ENCODE peak calls at places on chromosomes 12 and 14, in five cellular contexts. M, V, G, J and E are unnamed samples.

GRCh38 chr12:82757059-82757458 is 70.4 kb downstream of the TMTC2 start:
- DNase-seq in M (no peak), V (no peak), G (no peak), J (no peak), E (no peak)

GRCh38 chr14:33364536-33364935 is 425.9 kb downstream of the NPAS3 start:
- DNase-seq in M (no peak), V (no peak), G (no peak), J (no peak), E (no peak)

GRCh38 chr12:94174576-94174975 is 26.2 kb downstream of the PLXNC1 start:
- DNase-seq in M (peak; percentile 21), V (peak; percentile 66), G (peak; percentile 89), J (no peak), E (no peak)

GRCh38 chr12:16324300-16324699 is 23.1 kb upstream of the MGST1 start:
- DNase-seq in M (no peak), V (no peak), G (no peak), J (no peak), E (no peak)

GRCh38 chr14:22819191-22819988 is 4.2 kb upstream of the SLC7A7 start:
- DNase-seq in M (no peak), V (no peak), G (peak; percentile 88), J (peak; percentile 33), E (peak; percentile 24)

GRCh38 chr14:90986510-90986909 is 73.9 kb downstream of the RPS6KA5 start:
- DNase-seq in M (no peak), V (no peak), G (no peak), J (peak; percentile 37), E (peak; percentile 79)

GRCh38 chr12:14803830-14804160 is 325 bp downstream of the C12orf60 start:
- DNase-seq in M (no peak), V (no peak), G (no peak), J (no peak), E (no peak)

GRCh38 chr12:52182898-52183543 is 8.8 kb downstream of the KRT80 start:
- DNase-seq in M (no peak), V (no peak), G (no peak), J (peak; percentile 61), E (no peak)

GRCh38 chr12:128920468-128920867 is 67.2 kb downstream of the GLT1D1 start:
- DNase-seq in M (no peak), V (no peak), G (no peak), J (peak; percentile 50), E (peak; percentile 3)

GRCh38 chr14:91745329-91745728 is 13.4 kb upstream of the CATSPERB start:
- DNase-seq in M (no peak), V (no peak), G (no peak), J (peak; percentile 66), E (peak; percentile 40)

GRCh38 chr14:77139540-77140342 is 1.9 kb downstream of the ZDHHC22 start:
- DNase-seq in M (no peak), V (no peak), G (peak; percentile 82), J (peak; percentile 52), E (no peak)

GRCh38 chr12:50597200-50598195 is 92.7 kb downstream of the DIP2B start:
- DNase-seq in M (peak; percentile 40), V (no peak), G (no peak), J (peak; percentile 83), E (peak; percentile 83)

GRCh38 chr14:93016275-93016845 is 93.4 kb downstream of the CHGA start:
- DNase-seq in M (no peak), V (no peak), G (no peak), J (no peak), E (no peak)
- H3K4me1 ChIP-seq in M (no peaks in the 10 kb centered on the region), V (peaks cover 19% of the 10 kb centered on the region), G (peaks cover 22% of the 10 kb centered on the region), J (no peaks in the 10 kb centered on the region), E (peaks cover 18% of the 10 kb centered on the region)

GRCh38 chr12:62604373-62604772 is 137.7 kb downstream of the MON2 start:
- DNase-seq in M (no peak), V (no peak), G (no peak), J (no peak), E (no peak)
- H3K4me1 ChIP-seq in M (peaks cover 12% of the 10 kb centered on the region), V (peaks cover 35% of the 10 kb centered on the region), G (no peaks in the 10 kb centered on the region), J (peaks cover 28% of the 10 kb centered on the region), E (peaks cover 15% of the 10 kb centered on the region)

GRCh38 chr12:49058366-49059062 is 2.1 kb downstream of the KMT2D start:
- DNase-seq in M (no peak), V (no peak), G (no peak), J (no peak), E (no peak)
- H3K4me1 ChIP-seq in M (peaks cover 49% of the 10 kb centered on the region), V (peaks cover 48% of the 10 kb centered on the region), G (peaks cover 39% of the 10 kb centered on the region), J (peaks cover 23% of the 10 kb centered on the region), E (peaks cover 24% of the 10 kb centered on the region)

GRCh38 chr12:3042826-3043225 is 34.4 kb upstream of the TSPAN9 start:
- DNase-seq in M (no peak), V (no peak), G (peak; percentile 71), J (no peak), E (no peak)

GRCh38 chr12:3042394-3042793 is 34.8 kb upstream of the TSPAN9 start:
- DNase-seq in M (no peak), V (no peak), G (peak; percentile 89), J (no peak), E (no peak)

GRCh38 chr12:3045494-3045893 is 31.7 kb upstream of the TSPAN9 start:
- DNase-seq in M (no peak), V (no peak), G (no peak), J (no peak), E (no peak)

GRCh38 chr12:3043406-3043805 is 33.8 kb upstream of the TSPAN9 start:
- DNase-seq in M (no peak), V (no peak), G (peak; percentile 56), J (no peak), E (no peak)

GRCh38 chr12:3044141-3044630 is 33.0 kb upstream of the TSPAN9 start:
- DNase-seq in M (no peak), V (no peak), G (peak; percentile 58), J (no peak), E (no peak)
- H3K4me1 ChIP-seq in M (no peaks in the 10 kb centered on the region), V (peaks cover 6% of the 10 kb centered on the region), G (peaks cover 12% of the 10 kb centered on the region), J (no peaks in the 10 kb centered on the region), E (no peaks in the 10 kb centered on the region)

GRCh38 chr12:88225776-88226175 is 83.7 kb downstream of the TMTC3 start:
- DNase-seq in M (no peak), V (no peak), G (no peak), J (no peak), E (no peak)
- H3K4me1 ChIP-seq in M (no peaks in the 10 kb centered on the region), V (no peaks in the 10 kb centered on the region), G (no peaks in the 10 kb centered on the region), J (no peaks in the 10 kb centered on the region), E (no peaks in the 10 kb centered on the region)

GRCh38 chr12:54134395-54134794 is 54.4 kb downstream of the SMUG1 start:
- DNase-seq in M (no peak), V (no peak), G (no peak), J (no peak), E (no peak)
- H3K4me1 ChIP-seq in M (no peaks in the 10 kb centered on the region), V (no peaks in the 10 kb centered on the region), G (no peaks in the 10 kb centered on the region), J (no peaks in the 10 kb centered on the region), E (no peaks in the 10 kb centered on the region)

GRCh38 chr14:93114068-93114710 is 1.5 kb downstream of the ITPK1 start:
- DNase-seq in M (no peak), V (no peak), G (peak; percentile 82), J (peak; percentile 15), E (peak; percentile 20)

GRCh38 chr14:93116676-93117200 is 1.0 kb upstream of the ITPK1 start:
- DNase-seq in M (no peak), V (no peak), G (peak; percentile 68), J (no peak), E (no peak)

GRCh38 chr14:93115920-93116675 is at the start of gene ITPK1:
- DNase-seq in M (peak; percentile 50), V (peak; percentile 77), G (peak; percentile 94), J (peak; percentile 71), E (no peak)

GRCh38 chr14:93114713-93115068 is 1.0 kb downstream of the ITPK1 start:
- DNase-seq in M (peak; percentile 12), V (peak; percentile 59), G (peak; percentile 92), J (no peak), E (no peak)

DNA sequence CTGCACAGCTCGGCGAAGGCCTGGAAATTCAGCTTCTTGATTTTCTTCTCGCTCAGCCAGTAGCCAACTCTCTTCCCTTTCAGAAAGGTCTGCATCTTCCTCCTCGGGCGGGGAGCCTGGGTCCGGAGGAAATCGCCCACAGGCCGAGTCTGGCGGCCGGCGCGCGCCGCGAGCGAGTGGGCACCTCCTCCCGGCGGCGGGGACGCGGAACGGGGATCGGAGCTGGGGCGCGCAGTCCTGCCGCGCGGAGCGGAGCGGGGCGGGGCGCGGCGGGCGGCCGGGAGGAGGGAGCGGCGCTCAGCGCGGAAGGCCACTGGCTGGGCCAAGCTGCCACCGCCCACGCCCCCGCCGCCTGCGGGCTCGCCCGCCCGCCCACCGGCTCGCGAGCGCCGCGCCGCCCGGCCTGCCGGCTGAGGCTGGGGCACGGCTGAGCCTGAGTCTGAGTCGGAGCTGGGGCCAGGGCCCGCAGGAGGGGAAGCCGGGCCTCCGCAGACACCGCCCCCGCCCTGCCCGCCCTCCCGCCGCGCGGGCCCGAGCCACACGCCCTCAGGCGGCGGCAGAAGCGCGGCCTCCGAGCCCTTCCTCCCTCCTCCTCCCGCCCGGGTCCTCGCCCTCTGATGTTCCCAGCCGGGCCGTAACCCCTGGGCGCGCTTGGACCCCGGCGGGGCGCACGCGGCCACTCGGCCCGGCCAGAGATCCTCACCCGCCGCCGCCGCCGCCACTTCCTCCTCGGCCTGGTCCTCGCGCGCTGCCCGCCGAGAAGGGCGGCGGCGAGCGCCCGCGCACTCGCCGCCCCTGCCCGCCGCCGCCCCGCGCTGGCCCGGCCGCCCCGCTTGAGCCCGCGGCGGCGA is 431 bp downstream of the ITPK1 start:
- DNase-seq in M (peak; percentile 79), V (peak; percentile 94), G (peak; percentile 99), J (peak; percentile 87), E (peak; percentile 84)
- H3K4me1 ChIP-seq in M (peaks cover 17% of the 10 kb centered on the region), V (peaks cover 41% of the 10 kb centered on the region), G (peaks cover 24% of the 10 kb centered on the region), J (peaks cover 21% of the 10 kb centered on the region), E (peaks cover 21% of the 10 kb centered on the region)

GRCh38 chr14:39293629-39294028 is 59.9 kb downstream of the MIA2 start:
- DNase-seq in M (no peak), V (no peak), G (no peak), J (no peak), E (no peak)

GRCh38 chr14:39291739-39292138 is 58.0 kb downstream of the MIA2 start:
- DNase-seq in M (no peak), V (no peak), G (no peak), J (no peak), E (no peak)

GRCh38 chr14:39289523-39289922 is 55.8 kb downstream of the MIA2 start:
- DNase-seq in M (no peak), V (no peak), G (no peak), J (no peak), E (no peak)
- H3K4me1 ChIP-seq in M (no peaks in the 10 kb centered on the region), V (no peaks in the 10 kb centered on the region), G (no peaks in the 10 kb centered on the region), J (no peaks in the 10 kb centered on the region), E (no peaks in the 10 kb centered on the region)